ENCODE peak calls at places on chromosomes 12 and 14, in six cellular contexts. V is Panc1, A is heart right ventricle, X is tibial artery, I is lower lobe of right lung, C is BE2C. G is an unnamed sample. For H3K36me3, the result is how much of the 10 kb centered on the place peaks cover.

GRCh38 chr12:68479832-68480291 is 130.8 kb upstream of the RAP1B start:
- DNase-seq in V (no peak), A (no peak), X (no peak), I (no peak), C (no peak), G (no peak)

GRCh38 chr14:32342854-32343200 is 13.7 kb downstream of the AKAP6 start:
- DNase-seq in V (no peak), A (no peak), X (no peak), I (no peak), C (no peak), G (peak)

GRCh38 chr12:570949-571794 is 92.1 kb downstream of the NINJ2 start:
- DNase-seq in V (peak), A (peak), X (peak), I (peak), C (no peak), G (peak)

GRCh38 chr12:42144174-42144423 is 575 bp downstream of the GXYLT1 start:
- DNase-seq in V (no peak), A (peak), X (no peak), I (no peak), C (no peak), G (no peak)

GRCh38 chr14:46653031-46653775 is 1.6 kb upstream of the RPL10L start:
- DNase-seq in V (no peak), A (no peak), X (no peak), I (no peak), C (no peak), G (no peak)

GRCh38 chr14:105294142-105294597 is 6.6 kb downstream of the BRF1 start:
- DNase-seq in V (no peak), A (peak), X (no peak), I (no peak), C (peak), G (peak)

GRCh38 chr12:15289192-15289591 is 33.1 kb upstream of the PTPRO start:
- DNase-seq in V (no peak), A (no peak), X (no peak), I (no peak), C (no peak), G (no peak)

GRCh38 chr12:11876301-11876700 is 194.4 kb upstream of the BCL2L14 start:
- DNase-seq in V (no peak), A (no peak), X (no peak), I (no peak), C (no peak), G (no peak)

GRCh38 chr14:57209561-57209960 is 59.1 kb downstream of the EXOC5 start:
- DNase-seq in V (no peak), A (no peak), X (no peak), I (no peak), C (no peak), G (no peak)

GRCh38 chr14:104900639-104901512 is 23.8 kb upstream of the PLD4 start:
- DNase-seq in V (no peak), A (no peak), X (no peak), I (no peak), C (no peak), G (no peak)

GRCh38 chr14:55129086-55129427 is at the start of gene LGALS3:
- DNase-seq in V (no peak), A (peak), X (peak), I (peak), C (peak), G (peak)

GRCh38 chr14:55129428-55130193 is 559 bp downstream of the LGALS3 start:
- DNase-seq in V (no peak), A (peak), X (peak), I (peak), C (peak), G (peak)

GRCh38 chr14:55128386-55129085 is 516 bp upstream of the LGALS3 start:
- DNase-seq in V (no peak), A (no peak), X (no peak), I (no peak), C (no peak), G (no peak)

GRCh38 chr14:55131782-55132181 is 2.7 kb downstream of the LGALS3 start:
- DNase-seq in V (no peak), A (no peak), X (no peak), I (no peak), C (no peak), G (no peak)

DNA sequence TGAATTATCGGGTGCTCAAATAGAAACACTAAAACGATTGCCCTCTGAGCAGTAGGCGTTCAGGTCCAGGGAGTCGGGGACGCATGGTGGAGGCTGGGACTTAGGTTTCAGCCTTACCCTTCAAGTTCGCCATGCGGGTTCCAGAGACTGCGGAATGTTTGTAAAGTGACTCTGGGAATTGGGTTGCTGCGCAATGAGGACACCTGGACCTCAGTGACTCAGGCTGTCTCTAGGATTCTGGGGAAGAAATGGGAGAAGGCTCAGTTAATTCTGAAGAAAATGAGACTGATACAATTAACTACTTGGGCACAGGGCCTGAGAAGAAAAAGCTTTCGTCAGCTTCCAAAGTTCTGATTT is 1.1 kb downstream of the LGALS3 start:
- DNase-seq in V (no peak), A (no peak), X (no peak), I (no peak), C (no peak), G (peak)
- H3K4me3 ChIP-seq in V (peak), A (peak), X (peak), I (peak), C (peak), G (peak)

DNA sequence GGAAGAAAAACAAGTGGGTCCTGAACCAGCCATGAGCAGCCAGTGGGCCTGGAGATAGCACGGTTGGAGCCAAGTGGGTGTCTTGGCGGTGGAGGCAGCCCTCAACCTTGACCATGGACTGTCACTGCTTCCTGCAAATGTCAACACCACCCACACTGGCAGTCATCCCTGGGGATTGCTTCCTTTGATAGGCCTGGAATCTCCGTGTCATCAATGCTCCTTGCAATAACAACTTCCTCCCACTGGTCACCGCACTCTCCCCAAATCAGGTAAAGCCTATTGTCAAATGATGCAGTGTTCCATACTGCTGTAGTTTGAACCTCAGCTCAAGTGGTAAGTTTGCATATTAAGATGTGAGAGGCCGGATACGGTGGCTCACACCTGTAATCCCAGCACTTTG is 129.1 kb downstream of the NTF3 start:
- DNase-seq in V (no peak), A (no peak), X (no peak), I (no peak), C (no peak), G (peak)
- H3K36me3 ChIP-seq in V (under half), A (under half), X (under half), I (under half), C (under half), G (under half)

GRCh38 chr12:46547421-46548340 is 175.1 kb upstream of the SLC38A2 start:
- DNase-seq in V (no peak), A (no peak), X (no peak), I (no peak), C (no peak), G (no peak)
- H3K4me3 ChIP-seq in V (no peak), A (no peak), X (no peak), I (no peak), C (no peak), G (no peak)

GRCh38 chr12:56143870-56144269 is 8.5 kb upstream of the MYL6B start:
- DNase-seq in V (no peak), A (peak), X (no peak), I (peak), C (no peak), G (no peak)

GRCh38 chr12:56143225-56143624 is 9.2 kb upstream of the MYL6B start:
- DNase-seq in V (no peak), A (no peak), X (no peak), I (no peak), C (no peak), G (no peak)

GRCh38 chr12:56142184-56142784 is 10.1 kb upstream of the MYL6B start:
- DNase-seq in V (no peak), A (no peak), X (no peak), I (peak), C (no peak), G (no peak)

GRCh38 chr12:56134897-56135296 is 6.8 kb downstream of the ESYT1 start:
- DNase-seq in V (no peak), A (no peak), X (no peak), I (no peak), C (no peak), G (no peak)

GRCh38 chr12:56137853-56138571 is 9.9 kb downstream of the ESYT1 start:
- DNase-seq in V (no peak), A (no peak), X (no peak), I (no peak), C (no peak), G (no peak)
- H3K36me3 ChIP-seq in V (under half), A (half or more), X (half or more), I (half or more), C (half or more), G (under half)

G was measured in H7.